ENCODE peak calls at places on chromosome X, in four cellular contexts. I, E, F and W are unnamed samples. For H3K27me3, the result is how much of the 10 kb centered on the place peaks cover.

GRCh38 chrX:24603191-24603590 is 44.0 kb downstream of the PCYT1B start:
- DNase-seq in I (no peak), E (no peak), F (no peak), W (no peak)

GRCh38 chrX:110561036-110561435 is 202.4 kb downstream of the RTL9 start:
- DNase-seq in I (no peak), E (no peak), F (no peak), W (no peak)

GRCh38 chrX:24023972-24024664 is 2.9 kb downstream of the KLHL15 start:
- DNase-seq in I (no peak), E (no peak), F (no peak), W (peak)

GRCh38 chrX:151754042-151754419 is 19.5 kb downstream of the CNGA2 start:
- DNase-seq in I (no peak), E (peak), F (no peak), W (no peak)

GRCh38 chrX:40175416-40176255 is 77.9 kb upstream of the BCOR start:
- DNase-seq in I (peak), E (peak), F (peak), W (peak)

GRCh38 chrX:129262912-129263311 is 260.4 kb downstream of the SMARCA1 start:
- DNase-seq in I (no peak), E (no peak), F (no peak), W (no peak)

GRCh38 chrX:88991583-88992132 is 244.6 kb downstream of the CPXCR1 start:
- DNase-seq in I (no peak), E (no peak), F (no peak), W (no peak)

GRCh38 chrX:13194291-13195103 is 125.4 kb downstream of the ATXN3L start:
- DNase-seq in I (no peak), E (no peak), F (no peak), W (no peak)

GRCh38 chrX:54044877-54045328 is 630 bp upstream of the PHF8 start:
- DNase-seq in I (no peak), E (no peak), F (no peak), W (no peak)

GRCh38 chrX:107684956-107685385 is 56.7 kb downstream of the PRPS1 start:
- DNase-seq in I (peak), E (peak), F (peak), W (peak)

GRCh38 chrX:41480508-41481260 is 33.5 kb downstream of the NYX start:
- DNase-seq in I (no peak), E (no peak), F (no peak), W (no peak)

GRCh38 chrX:8194216-8194615 is 23.1 kb upstream of the VCX2 start:
- DNase-seq in I (no peak), E (no peak), F (no peak), W (peak)

GRCh38 chrX:119475389-119476101 is 7.3 kb downstream of the SLC25A5 start:
- DNase-seq in I (no peak), E (no peak), F (no peak), W (no peak)

GRCh38 chrX:1754077-1754476 is 139.2 kb downstream of the ASMT start:
- DNase-seq in I (no peak), E (no peak), F (no peak), W (no peak)

GRCh38 chrX:97597954-97598353 is 714.2 kb downstream of the RPA4 start:
- DNase-seq in I (peak), E (no peak), F (no peak), W (no peak)

GRCh38 chrX:38612281-38612680 is 50.9 kb downstream of the TSPAN7 start:
- DNase-seq in I (no peak), E (no peak), F (no peak), W (peak)

GRCh38 chrX:21479695-21480280 is 105.6 kb downstream of the CNKSR2 start:
- DNase-seq in I (peak), E (no peak), F (no peak), W (peak)

GRCh38 chrX:13808293-13808692 is 8.6 kb downstream of the GPM6B start:
- DNase-seq in I (no peak), E (no peak), F (no peak), W (no peak)

GRCh38 chrX:119755981-119756533 is 2.3 kb upstream of the SOWAHD start:
- DNase-seq in I (no peak), E (no peak), F (no peak), W (peak)

GRCh38 chrX:82973641-82974040 is 534.4 kb upstream of the POU3F4 start:
- DNase-seq in I (no peak), E (no peak), F (no peak), W (peak)

GRCh38 chrX:65644621-65645287 is 22.7 kb upstream of the MSN start:
- DNase-seq in I (no peak), E (peak), F (peak), W (no peak)

GRCh38 chrX:153049093-153049492 is 7.2 kb upstream of the PNMA3 start:
- DNase-seq in I (no peak), E (no peak), F (no peak), W (no peak)
- H3K27me3 ChIP-seq in I (under half), E (under half), F (under half), W (under half)

DNA sequence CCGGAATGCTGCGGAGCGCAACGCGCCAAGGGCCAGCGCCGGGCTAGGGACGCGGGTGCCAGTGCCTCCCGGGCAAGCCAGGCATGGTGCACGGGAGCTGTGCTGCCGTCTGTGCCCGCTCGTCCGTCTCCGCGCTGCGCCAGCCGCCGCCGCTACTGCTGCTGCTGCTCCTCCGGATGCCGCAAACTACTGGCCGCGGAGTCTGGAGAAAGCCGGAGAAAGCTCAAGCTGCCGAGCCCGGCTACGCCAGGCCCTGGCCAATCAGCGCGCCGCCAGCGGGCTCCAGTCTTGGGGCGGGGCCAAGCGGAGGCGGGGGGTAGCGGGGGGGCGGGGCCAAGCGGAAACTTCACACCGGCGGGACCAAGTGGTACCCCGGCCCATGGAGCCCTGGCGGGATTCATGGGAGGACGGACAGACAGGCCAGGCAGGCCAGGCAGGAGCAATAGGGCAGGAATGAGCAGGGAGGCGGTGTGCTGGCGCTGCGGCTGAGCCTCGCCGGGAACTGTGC is at the start of gene PCDH19:
- DNase-seq in I (peak), E (peak), F (peak), W (peak)
- H3K27me3 ChIP-seq in I (half or more), E (half or more), F (under half), W (under half)

DNA sequence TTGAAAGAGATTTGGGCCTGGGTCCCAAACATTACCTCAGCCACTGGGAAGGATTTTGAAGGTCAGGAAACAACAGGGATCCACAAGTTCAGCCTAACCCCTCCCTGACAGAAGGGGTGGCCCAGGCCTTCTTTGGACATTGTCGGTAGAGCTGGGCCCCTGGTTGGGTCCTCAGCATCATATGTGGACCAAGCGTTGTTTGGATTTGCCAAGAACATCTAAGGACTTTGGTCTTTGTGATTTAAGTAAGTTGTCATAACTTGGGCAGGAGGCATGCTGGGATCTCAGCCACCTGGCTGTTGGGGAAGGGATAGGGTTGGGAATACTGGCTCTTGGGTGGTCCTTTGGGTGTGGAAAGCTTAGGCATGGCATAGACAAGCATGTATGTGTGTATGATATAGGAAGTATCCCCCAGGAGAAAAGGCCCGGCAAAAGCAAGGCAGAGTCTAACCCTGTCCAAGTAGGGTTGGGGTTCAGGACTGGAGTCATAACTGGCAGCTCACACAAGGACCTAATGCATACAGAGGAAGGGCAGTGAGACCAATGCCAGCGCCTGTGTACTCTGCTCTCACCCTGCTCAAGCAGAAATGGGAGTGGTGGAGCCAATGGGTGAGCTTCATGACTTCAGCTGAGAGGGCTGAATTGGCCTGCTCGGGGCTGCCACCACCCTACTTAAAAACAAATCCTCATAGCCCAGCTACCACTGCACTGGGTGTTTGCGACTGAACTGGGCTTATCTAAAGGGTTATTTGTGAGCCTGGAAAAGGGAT is 102.8 kb downstream of the RTL5 start:
- DNase-seq in I (no peak), E (no peak), F (no peak), W (no peak)
- H3K27me3 ChIP-seq in I (under half), E (under half), F (under half), W (under half)

GRCh38 chrX:134738986-134739744 is 80.9 kb upstream of the PLAC1 start:
- DNase-seq in I (no peak), E (no peak), F (no peak), W (no peak)
- H3K27me3 ChIP-seq in I (under half), E (under half), F (under half), W (under half)

DNA sequence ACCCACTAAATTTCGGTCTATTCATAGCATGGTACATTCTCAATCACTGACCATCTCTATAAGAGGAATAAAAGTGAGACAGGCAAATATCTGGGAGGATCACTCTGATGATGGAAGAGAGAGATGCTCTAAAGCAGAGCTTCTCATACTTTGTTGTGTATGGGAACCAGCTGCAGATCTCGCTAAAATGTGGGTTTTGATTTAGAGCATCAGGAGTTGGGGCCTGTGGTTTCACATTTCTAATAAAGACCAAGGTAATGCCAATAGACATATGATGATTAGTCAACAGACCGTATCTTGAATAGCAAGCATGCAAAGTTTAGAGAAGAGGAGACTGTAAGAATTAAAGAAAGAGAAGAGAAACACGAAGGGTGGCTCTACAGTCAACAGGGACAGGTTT is 107.4 kb upstream of the FTHL17 start:
- DNase-seq in I (no peak), E (no peak), F (no peak), W (no peak)
- H3K27me3 ChIP-seq in I (under half), E (under half), F (under half), W (under half)